ENCODE peak calls at places on chromosomes 7 and 10, in five cellular contexts. S, G, F, R and K are unnamed samples.

GRCh38 chr7:114087674-114088539 is 169.1 kb upstream of the PPP1R3A start:
- DNase-seq in G (no peak), F (no peak), S (no peak), R (peak), K (no peak)

GRCh38 chr10:118481871-118482270 is 113.6 kb downstream of the PRLHR start:
- DNase-seq in G (no peak), S (no peak), R (no peak), F (peak), K (no peak)

GRCh38 chr7:104784678-104785077 is 229.3 kb upstream of the KMT2E start:
- DNase-seq in G (no peak), F (no peak), S (no peak), R (no peak), K (no peak)

GRCh38 chr10:103238506-103239252 is 7.0 kb upstream of the RPEL1 start:
- DNase-seq in R (peak), F (peak), S (no peak), G (no peak), K (no peak)

GRCh38 chr10:122141821-122142651 is 129.1 kb upstream of the BTBD16 start:
- DNase-seq in R (no peak), S (no peak), F (peak), G (no peak), K (no peak)

GRCh38 chr10:23046032-23046431 is 49.3 kb upstream of the MSRB2 start:
- DNase-seq in G (no peak), F (no peak), R (no peak), S (no peak), K (no peak)

GRCh38 chr10:119803264-119803663 is 69.4 kb downstream of the MCMBP start:
- DNase-seq in S (no peak), G (no peak), R (no peak), F (peak), K (peak)

GRCh38 chr7:108001759-108002725 is 919 bp downstream of the LAMB1 start:
- DNase-seq in F (peak), G (no peak), S (no peak), R (no peak), K (no peak)

GRCh38 chr10:61902448-61903183 is 1.1 kb downstream of the ARID5B start:
- DNase-seq in S (no peak), R (peak), G (peak), F (peak), K (no peak)

GRCh38 chr7:130274983-130275649 is 8.5 kb downstream of the CPA2 start:
- DNase-seq in S (no peak), R (no peak), F (no peak), G (no peak), K (no peak)